ENCODE peak calls at places on chromosome 4, in six cellular contexts. One of them, this sample, is unnamed.

GRCh38 chr4:16045687-16046086 is 38.1 kb downstream of the PROM1 start:
- DNase-seq in RPMI8226: no peak
- DNase-seq in NCI-H1417: no peak
- DNase-seq in Right ventricle myocardium inferior: no peak
- DNase-seq in substantia nigra: no peak
- DNase-seq in NCI-H1092: no peak
- DNase-seq in this sample: no peak

GRCh38 chr4:8916251-8916913 is 44.7 kb upstream of the HMX1 start:
- DNase-seq in RPMI8226: no peak
- DNase-seq in NCI-H1417: no peak
- DNase-seq in Right ventricle myocardium inferior: peak
- DNase-seq in substantia nigra: no peak
- DNase-seq in NCI-H1092: no peak
- DNase-seq in this sample: no peak

GRCh38 chr4:67892905-67893304 is 9.1 kb upstream of the TMPRSS11D start:
- DNase-seq in RPMI8226: no peak
- DNase-seq in NCI-H1417: no peak
- DNase-seq in Right ventricle myocardium inferior: no peak
- DNase-seq in substantia nigra: no peak
- DNase-seq in NCI-H1092: no peak
- DNase-seq in this sample: no peak

GRCh38 chr4:148445903-148446261 is 3.7 kb upstream of the NR3C2 start:
- DNase-seq in RPMI8226: no peak
- DNase-seq in NCI-H1417: peak
- DNase-seq in Right ventricle myocardium inferior: no peak
- DNase-seq in substantia nigra: no peak
- DNase-seq in NCI-H1092: no peak
- DNase-seq in this sample: no peak

GRCh38 chr4:126414741-126415140 is 1100.0 kb downstream of the FAT4 start:
- DNase-seq in RPMI8226: no peak
- DNase-seq in NCI-H1417: no peak
- DNase-seq in Right ventricle myocardium inferior: no peak
- DNase-seq in substantia nigra: no peak
- DNase-seq in NCI-H1092: no peak
- DNase-seq in this sample: no peak

GRCh38 chr4:142040043-142040442 is 403.7 kb downstream of the IL15 start:
- DNase-seq in RPMI8226: no peak
- DNase-seq in NCI-H1417: no peak
- DNase-seq in Right ventricle myocardium inferior: no peak
- DNase-seq in substantia nigra: no peak
- DNase-seq in NCI-H1092: no peak
- DNase-seq in this sample: no peak

GRCh38 chr4:53861856-53862610 is 202.4 kb downstream of the CHIC2 start:
- DNase-seq in RPMI8226: no peak
- DNase-seq in NCI-H1417: peak
- DNase-seq in Right ventricle myocardium inferior: peak
- DNase-seq in substantia nigra: no peak
- DNase-seq in NCI-H1092: no peak
- DNase-seq in this sample: no peak

GRCh38 chr4:147039991-147040575 is 94.4 kb upstream of the TTC29 start:
- DNase-seq in RPMI8226: no peak
- DNase-seq in NCI-H1417: no peak
- DNase-seq in Right ventricle myocardium inferior: no peak
- DNase-seq in substantia nigra: no peak
- DNase-seq in NCI-H1092: no peak
- DNase-seq in this sample: no peak

GRCh38 chr4:80208606-80209005 is 11.3 kb downstream of the PRDM8 start:
- DNase-seq in RPMI8226: no peak
- DNase-seq in NCI-H1417: peak
- DNase-seq in Right ventricle myocardium inferior: no peak
- DNase-seq in substantia nigra: no peak
- DNase-seq in NCI-H1092: no peak
- DNase-seq in this sample: no peak

GRCh38 chr4:154928640-154929257 is 147.7 kb downstream of the RBM46 start:
- DNase-seq in RPMI8226: peak
- DNase-seq in NCI-H1417: peak
- DNase-seq in Right ventricle myocardium inferior: no peak
- DNase-seq in substantia nigra: no peak
- DNase-seq in NCI-H1092: no peak
- DNase-seq in this sample: no peak

GRCh38 chr4:1337376-1337831 is 9.6 kb upstream of the UVSSA start:
- DNase-seq in RPMI8226: no peak
- DNase-seq in NCI-H1417: no peak
- DNase-seq in Right ventricle myocardium inferior: no peak
- DNase-seq in substantia nigra: no peak
- DNase-seq in NCI-H1092: no peak
- DNase-seq in this sample: peak

GRCh38 chr4:78545275-78546246 is 6.0 kb upstream of the ANXA3 start:
- DNase-seq in RPMI8226: no peak
- DNase-seq in NCI-H1417: no peak
- DNase-seq in Right ventricle myocardium inferior: no peak
- DNase-seq in substantia nigra: no peak
- DNase-seq in NCI-H1092: no peak
- DNase-seq in this sample: no peak

This sample was measured in activated T-cell treated with anti-CD3 and anti-CD28 coated beads for 4 hours.